ENCODE peak calls at places on chromosomes 3 and 15, in seven cellular contexts. One of them, this sample, is unnamed.

GRCh38 chr3:197801801-197802504 is 10.9 kb downstream of the LRCH3 start:
- DNase-seq in SK-N-SH: no peak
- DNase-seq in stomach: no peak
- DNase-seq in breast epithelium: no peak
- DNase-seq in Panc1: no peak
- DNase-seq in endothelial cell of umbilical vein: peak; percentile 37
- DNase-seq in sigmoid colon: no peak
- DNase-seq in this sample: no peak

GRCh38 chr15:29139540-29140459 is 129.8 kb downstream of the NSMCE3 start:
- DNase-seq in SK-N-SH: peak; percentile 93
- DNase-seq in stomach: peak; percentile 38
- DNase-seq in breast epithelium: peak; percentile 48
- DNase-seq in Panc1: no peak
- DNase-seq in endothelial cell of umbilical vein: peak; percentile 33
- DNase-seq in sigmoid colon: no peak
- DNase-seq in this sample: peak; percentile 82

GRCh38 chr3:151314132-151314531 is 2.5 kb downstream of the GPR87 start:
- DNase-seq in SK-N-SH: no peak
- DNase-seq in stomach: no peak
- DNase-seq in breast epithelium: no peak
- DNase-seq in Panc1: no peak
- DNase-seq in endothelial cell of umbilical vein: no peak
- DNase-seq in sigmoid colon: no peak
- DNase-seq in this sample: no peak

GRCh38 chr3:133956333-133956732 is 60.7 kb upstream of the RAB6B start:
- DNase-seq in SK-N-SH: peak; percentile 67
- DNase-seq in stomach: no peak
- DNase-seq in breast epithelium: no peak
- DNase-seq in Panc1: no peak
- DNase-seq in endothelial cell of umbilical vein: no peak
- DNase-seq in sigmoid colon: no peak
- DNase-seq in this sample: peak; percentile 75

GRCh38 chr3:177947901-177948300 is 588.3 kb upstream of the KCNMB2 start:
- DNase-seq in SK-N-SH: no peak
- DNase-seq in stomach: no peak
- DNase-seq in breast epithelium: no peak
- DNase-seq in Panc1: no peak
- DNase-seq in endothelial cell of umbilical vein: no peak
- DNase-seq in sigmoid colon: no peak
- DNase-seq in this sample: no peak

GRCh38 chr3:73026111-73026510 is 29.5 kb downstream of the PPP4R2 start:
- DNase-seq in SK-N-SH: no peak
- DNase-seq in stomach: no peak
- DNase-seq in breast epithelium: no peak
- DNase-seq in Panc1: no peak
- DNase-seq in endothelial cell of umbilical vein: no peak
- DNase-seq in sigmoid colon: no peak
- DNase-seq in this sample: no peak

GRCh38 chr3:156762631-156763185 is 63.4 kb upstream of the LEKR1 start:
- DNase-seq in SK-N-SH: peak; percentile 30
- DNase-seq in stomach: no peak
- DNase-seq in breast epithelium: no peak
- DNase-seq in Panc1: no peak
- DNase-seq in endothelial cell of umbilical vein: no peak
- DNase-seq in sigmoid colon: peak; percentile 58
- DNase-seq in this sample: no peak

GRCh38 chr3:184953396-184953795 is 141.4 kb downstream of the VPS8 start:
- DNase-seq in SK-N-SH: peak; percentile 32
- DNase-seq in stomach: no peak
- DNase-seq in breast epithelium: no peak
- DNase-seq in Panc1: no peak
- DNase-seq in endothelial cell of umbilical vein: no peak
- DNase-seq in sigmoid colon: no peak
- DNase-seq in this sample: no peak

GRCh38 chr15:98967096-98967495 is 40.5 kb downstream of the PGPEP1L start:
- DNase-seq in SK-N-SH: no peak
- DNase-seq in stomach: no peak
- DNase-seq in breast epithelium: no peak
- DNase-seq in Panc1: no peak
- DNase-seq in endothelial cell of umbilical vein: no peak
- DNase-seq in sigmoid colon: no peak
- DNase-seq in this sample: no peak

GRCh38 chr3:183532620-183533409 is 22.7 kb downstream of the KLHL6 start:
- DNase-seq in SK-N-SH: no peak
- DNase-seq in stomach: no peak
- DNase-seq in breast epithelium: no peak
- DNase-seq in Panc1: no peak
- DNase-seq in endothelial cell of umbilical vein: no peak
- DNase-seq in sigmoid colon: no peak
- DNase-seq in this sample: no peak

GRCh38 chr3:128351476-128352085 is 115.1 kb downstream of the DNAJB8 start:
- DNase-seq in SK-N-SH: no peak
- DNase-seq in stomach: no peak
- DNase-seq in breast epithelium: no peak
- DNase-seq in Panc1: no peak
- DNase-seq in endothelial cell of umbilical vein: no peak
- DNase-seq in sigmoid colon: peak; percentile 46
- DNase-seq in this sample: peak; percentile 41

GRCh38 chr3:196741401-196741761 is 1.7 kb downstream of the PAK2 start:
- DNase-seq in SK-N-SH: no peak
- DNase-seq in stomach: no peak
- DNase-seq in breast epithelium: no peak
- DNase-seq in Panc1: no peak
- DNase-seq in endothelial cell of umbilical vein: no peak
- DNase-seq in sigmoid colon: no peak
- DNase-seq in this sample: no peak

GRCh38 chr15:65268411-65268810 is 18.3 kb downstream of the PARP16 start:
- DNase-seq in SK-N-SH: no peak
- DNase-seq in stomach: no peak
- DNase-seq in breast epithelium: no peak
- DNase-seq in Panc1: no peak
- DNase-seq in endothelial cell of umbilical vein: no peak
- DNase-seq in sigmoid colon: no peak
- DNase-seq in this sample: no peak

GRCh38 chr15:34621675-34622074 is 38.2 kb upstream of the GOLGA8B start:
- DNase-seq in SK-N-SH: peak; percentile 14
- DNase-seq in stomach: no peak
- DNase-seq in breast epithelium: no peak
- DNase-seq in Panc1: no peak
- DNase-seq in endothelial cell of umbilical vein: peak; percentile 69
- DNase-seq in sigmoid colon: no peak
- DNase-seq in this sample: no peak

GRCh38 chr15:31523027-31523654 is 196.5 kb downstream of the KLF13 start:
- DNase-seq in SK-N-SH: no peak
- DNase-seq in stomach: no peak
- DNase-seq in breast epithelium: no peak
- DNase-seq in Panc1: no peak
- DNase-seq in endothelial cell of umbilical vein: no peak
- DNase-seq in sigmoid colon: no peak
- DNase-seq in this sample: no peak

GRCh38 chr15:55897560-55898336 is 95.7 kb downstream of the NEDD4 start:
- DNase-seq in SK-N-SH: peak; percentile 71
- DNase-seq in stomach: peak; percentile 51
- DNase-seq in breast epithelium: no peak
- DNase-seq in Panc1: peak; percentile 64
- DNase-seq in endothelial cell of umbilical vein: peak; percentile 67
- DNase-seq in sigmoid colon: no peak
- DNase-seq in this sample: no peak

GRCh38 chr3:58388550-58389061 is 45.0 kb downstream of the PDHB start:
- DNase-seq in SK-N-SH: peak; percentile 47
- DNase-seq in stomach: no peak
- DNase-seq in breast epithelium: no peak
- DNase-seq in Panc1: peak; percentile 67
- DNase-seq in endothelial cell of umbilical vein: peak; percentile 58
- DNase-seq in sigmoid colon: no peak
- DNase-seq in this sample: no peak

GRCh38 chr3:46006646-46007045 is 11.0 kb upstream of the FYCO1 start:
- DNase-seq in SK-N-SH: no peak
- DNase-seq in stomach: no peak
- DNase-seq in breast epithelium: no peak
- DNase-seq in Panc1: no peak
- DNase-seq in endothelial cell of umbilical vein: no peak
- DNase-seq in sigmoid colon: no peak
- DNase-seq in this sample: no peak

GRCh38 chr15:73368301-73369072 is at the start of gene HCN4:
- DNase-seq in SK-N-SH: peak; percentile 81
- DNase-seq in stomach: no peak
- DNase-seq in breast epithelium: no peak
- DNase-seq in Panc1: no peak
- DNase-seq in endothelial cell of umbilical vein: no peak
- DNase-seq in sigmoid colon: no peak
- DNase-seq in this sample: no peak

GRCh38 chr15:77004189-77004588 is 9.3 kb downstream of the PSTPIP1 start:
- DNase-seq in SK-N-SH: no peak
- DNase-seq in stomach: no peak
- DNase-seq in breast epithelium: no peak
- DNase-seq in Panc1: no peak
- DNase-seq in endothelial cell of umbilical vein: no peak
- DNase-seq in sigmoid colon: peak; percentile 84
- DNase-seq in this sample: peak; percentile 89

GRCh38 chr3:74651239-74651638 is 36.8 kb upstream of the CNTN3 start:
- DNase-seq in SK-N-SH: no peak
- DNase-seq in stomach: no peak
- DNase-seq in breast epithelium: no peak
- DNase-seq in Panc1: no peak
- DNase-seq in endothelial cell of umbilical vein: no peak
- DNase-seq in sigmoid colon: no peak
- DNase-seq in this sample: no peak

GRCh38 chr15:27412413-27412812 is 441.4 kb downstream of the GABRG3 start:
- DNase-seq in SK-N-SH: no peak
- DNase-seq in stomach: no peak
- DNase-seq in breast epithelium: no peak
- DNase-seq in Panc1: no peak
- DNase-seq in endothelial cell of umbilical vein: no peak
- DNase-seq in sigmoid colon: no peak
- DNase-seq in this sample: no peak

GRCh38 chr3:4826237-4827100 is 152.8 kb upstream of the BHLHE40 start:
- DNase-seq in SK-N-SH: no peak
- DNase-seq in stomach: peak; percentile 63
- DNase-seq in breast epithelium: no peak
- DNase-seq in Panc1: no peak
- DNase-seq in endothelial cell of umbilical vein: peak; percentile 49
- DNase-seq in sigmoid colon: peak; percentile 91
- DNase-seq in this sample: no peak

GRCh38 chr3:111714305-111714704 is 119.2 kb upstream of the ZBED2 start:
- DNase-seq in SK-N-SH: no peak
- DNase-seq in stomach: no peak
- DNase-seq in breast epithelium: no peak
- DNase-seq in Panc1: no peak
- DNase-seq in endothelial cell of umbilical vein: no peak
- DNase-seq in sigmoid colon: no peak
- DNase-seq in this sample: no peak

GRCh38 chr3:13404625-13405452 is 15.3 kb downstream of the NUP210 start:
- DNase-seq in SK-N-SH: no peak
- DNase-seq in stomach: no peak
- DNase-seq in breast epithelium: no peak
- DNase-seq in Panc1: no peak
- DNase-seq in endothelial cell of umbilical vein: no peak
- DNase-seq in sigmoid colon: no peak
- DNase-seq in this sample: peak; percentile 23
- TF ChIP-seq POLR2AphosphoS5 in SK-N-SH: no peak
- TF ChIP-seq POLR2AphosphoS5 in stomach: no peak
- TF ChIP-seq POLR2AphosphoS5 in breast epithelium: no peak
- TF ChIP-seq POLR2AphosphoS5 in Panc1: no peak
- TF ChIP-seq POLR2AphosphoS5 in endothelial cell of umbilical vein: no peak
- TF ChIP-seq POLR2AphosphoS5 in sigmoid colon: no peak
- TF ChIP-seq POLR2AphosphoS5 in this sample: no peak

DNA sequence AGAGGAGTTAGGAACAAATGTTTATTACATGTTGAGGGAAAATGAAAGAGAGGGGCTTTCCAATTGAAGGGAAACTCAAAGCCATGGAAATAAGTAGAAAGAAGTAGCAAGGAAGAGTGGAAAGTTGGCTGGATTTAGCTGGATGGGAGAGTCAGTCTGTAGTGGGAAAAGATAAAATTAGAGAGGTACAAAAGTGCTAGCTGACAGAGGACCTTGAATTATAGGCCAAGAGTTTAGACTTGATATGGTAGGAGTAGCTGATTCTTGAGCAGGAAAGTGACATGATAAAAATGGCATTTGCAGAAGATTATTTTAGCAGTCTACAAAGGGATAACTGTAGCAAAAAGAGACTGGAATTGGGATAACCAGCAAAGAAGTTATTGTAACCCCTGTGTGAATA is 425.8 kb downstream of the ROBO1 start:
- DNase-seq in SK-N-SH: no peak
- DNase-seq in stomach: no peak
- DNase-seq in breast epithelium: no peak
- DNase-seq in Panc1: no peak
- DNase-seq in endothelial cell of umbilical vein: no peak
- DNase-seq in sigmoid colon: no peak
- DNase-seq in this sample: no peak
- H3K27ac ChIP-seq in SK-N-SH: no peak overlapping the region
- H3K27ac ChIP-seq in stomach: no peak overlapping the region
- H3K27ac ChIP-seq in breast epithelium: no peak overlapping the region
- H3K27ac ChIP-seq in Panc1: no peak overlapping the region
- H3K27ac ChIP-seq in endothelial cell of umbilical vein: no peak overlapping the region
- H3K27ac ChIP-seq in sigmoid colon: no peak overlapping the region
- H3K27ac ChIP-seq in this sample: no peak overlapping the region

GRCh38 chr3:43016513-43016865 is 37.4 kb downstream of the GASK1A start:
- DNase-seq in SK-N-SH: no peak
- DNase-seq in stomach: no peak
- DNase-seq in breast epithelium: no peak
- DNase-seq in Panc1: no peak
- DNase-seq in endothelial cell of umbilical vein: no peak
- DNase-seq in sigmoid colon: no peak
- DNase-seq in this sample: no peak
- H3K9me3 ChIP-seq in SK-N-SH: no peaks in the 10 kb centered on the region
- H3K9me3 ChIP-seq in stomach: peaks cover 18% of the 10 kb centered on the region
- H3K9me3 ChIP-seq in breast epithelium: no peaks in the 10 kb centered on the region
- H3K9me3 ChIP-seq in Panc1: no peaks in the 10 kb centered on the region
- H3K9me3 ChIP-seq in endothelial cell of umbilical vein: no peaks in the 10 kb centered on the region
- H3K9me3 ChIP-seq in sigmoid colon: no peaks in the 10 kb centered on the region
- H3K9me3 ChIP-seq in this sample: peaks cover 62% of the 10 kb centered on the region

GRCh38 chr15:83207622-83208356 is at the start of gene HDGFL3:
- DNase-seq in SK-N-SH: peak; percentile 87
- DNase-seq in stomach: peak; percentile 46
- DNase-seq in breast epithelium: peak; percentile 72
- DNase-seq in Panc1: no peak
- DNase-seq in endothelial cell of umbilical vein: peak; percentile 59
- DNase-seq in sigmoid colon: peak; percentile 81
- DNase-seq in this sample: peak; percentile 78
- TF ChIP-seq POLR2AphosphoS5 in SK-N-SH: no peak
- TF ChIP-seq POLR2AphosphoS5 in stomach: no peak
- TF ChIP-seq POLR2AphosphoS5 in breast epithelium: no peak
- TF ChIP-seq POLR2AphosphoS5 in Panc1: no peak
- TF ChIP-seq POLR2AphosphoS5 in endothelial cell of umbilical vein: peak; percentile 50
- TF ChIP-seq POLR2AphosphoS5 in sigmoid colon: no peak
- TF ChIP-seq POLR2AphosphoS5 in this sample: no peak

GRCh38 chr3:159829056-159829995 is 159.3 kb upstream of the IL12A start:
- DNase-seq in SK-N-SH: peak; percentile 70
- DNase-seq in stomach: no peak
- DNase-seq in breast epithelium: peak; percentile 64
- DNase-seq in Panc1: no peak
- DNase-seq in endothelial cell of umbilical vein: peak; percentile 85
- DNase-seq in sigmoid colon: peak; percentile 91
- DNase-seq in this sample: no peak
- H3K27ac ChIP-seq in SK-N-SH: peak overlapping the region; percentile 12
- H3K27ac ChIP-seq in stomach: peak overlapping the region; percentile 37
- H3K27ac ChIP-seq in breast epithelium: peak overlapping the region; percentile 20
- H3K27ac ChIP-seq in Panc1: peak overlapping the region; percentile 52
- H3K27ac ChIP-seq in endothelial cell of umbilical vein: peak overlapping the region; percentile 32
- H3K27ac ChIP-seq in sigmoid colon: peak overlapping the region; percentile 57
- H3K27ac ChIP-seq in this sample: no peak overlapping the region